ENCODE peak calls at places on chromosome 2, in nine cellular contexts. D, I, O, G, K, E, R, J and Z are unnamed samples.

GRCh38 chr2:27264753-27265535 is 2.1 kb upstream of the SLC30A3 start:
- DNase-seq in J (peak; percentile 4), I (no peak), E (no peak), D (peak; percentile 55), G (no peak), O (peak; percentile 53), R (peak; percentile 53), K (peak; percentile 19), Z (no peak)

GRCh38 chr2:236903978-236904377 is 181.7 kb upstream of the COPS8 start:
- DNase-seq in J (no peak), I (no peak), K (no peak), D (no peak), E (no peak), G (no peak), O (no peak), R (no peak), Z (no peak)

GRCh38 chr2:29281086-29281485 is 165.9 kb downstream of the CLIP4 start:
- DNase-seq in G (no peak), R (no peak), J (no peak), E (no peak), K (no peak), O (no peak), I (peak; percentile 8), D (no peak), Z (no peak)

GRCh38 chr2:127157651-127158460 is 50.9 kb upstream of the BIN1 start:
- DNase-seq in R (no peak), I (no peak), D (no peak), O (no peak), K (no peak), J (no peak), G (no peak), E (no peak), Z (no peak)

GRCh38 chr2:31383471-31384153 is 30.9 kb downstream of the XDH start:
- DNase-seq in E (no peak), J (no peak), I (peak; percentile 38), R (no peak), G (no peak), O (no peak), D (no peak), K (no peak), Z (no peak)

GRCh38 chr2:237479747-237480146 is 7.3 kb upstream of the MLPH start:
- DNase-seq in E (no peak), I (no peak), K (no peak), J (no peak), D (no peak), G (no peak), R (no peak), O (no peak), Z (no peak)

GRCh38 chr2:40103163-40103562 is 324.1 kb upstream of the THUMPD2 start:
- DNase-seq in K (no peak), E (peak; percentile 68), R (no peak), D (no peak), G (peak; percentile 79), J (no peak), I (peak; percentile 56), O (no peak), Z (no peak)

GRCh38 chr2:213228638-213229037 is 55.6 kb upstream of the SPAG16 start:
- DNase-seq in I (no peak), G (no peak), O (no peak), R (no peak), J (no peak), E (no peak), K (no peak), D (no peak), Z (no peak)

GRCh38 chr2:226031078-226031937 is 631.8 kb downstream of the NYAP2 start:
- DNase-seq in R (no peak), E (peak; percentile 51), J (peak; percentile 55), O (no peak), K (peak; percentile 69), G (no peak), I (peak; percentile 47), D (peak; percentile 15), Z (no peak)

GRCh38 chr2:30355306-30355705 is 91.7 kb upstream of the LCLAT1 start:
- DNase-seq in R (no peak), I (no peak), E (no peak), K (no peak), O (no peak), D (no peak), J (no peak), G (no peak), Z (no peak)

GRCh38 chr2:42842418-42842817 is 50.0 kb upstream of the HAAO start:
- DNase-seq in I (no peak), R (no peak), G (no peak), O (no peak), K (no peak), E (no peak), D (no peak), J (no peak), Z (no peak)